ENCODE peak calls at places on chromosomes 4 and X, in seven cellular contexts. B is endodermal cell; F is naive thymus-derived CD4-positive, alpha-beta T cell; S is testis; L is tibial artery; P is H9; T is CD8-positive, alpha-beta memory T cell. K is an unnamed sample.

GRCh38 chr4:27218013-27218412 is 357.4 kb downstream of the STIM2 start:
- DNase-seq in B (no peak), F (no peak), S (no peak), L (no peak), P (no peak), T (no peak), K (no peak)

GRCh38 chrX:40145001-40145631 is 47.4 kb upstream of the BCOR start:
- DNase-seq in B (peak; percentile 90), F (no peak), S (no peak), L (no peak), P (peak; percentile 78), T (no peak), K (no peak)

GRCh38 chr4:47852121-47852520 is 14.3 kb upstream of the CORIN start:
- DNase-seq in B (no peak), F (no peak), S (peak; percentile 22), L (no peak), P (no peak), T (no peak), K (no peak)

GRCh38 chr4:5571646-5572045 is 136.7 kb downstream of the EVC2 start:
- DNase-seq in B (no peak), F (no peak), S (no peak), L (no peak), P (no peak), T (no peak), K (no peak)

GRCh38 chrX:110421499-110422455 is 63.1 kb downstream of the RTL9 start:
- DNase-seq in B (no peak), F (no peak), S (no peak), L (no peak), P (no peak), T (no peak), K (no peak)

GRCh38 chr4:152512483-152512882 is 23.4 kb downstream of the FBXW7 start:
- DNase-seq in B (no peak), F (no peak), S (no peak), L (no peak), P (no peak), T (no peak), K (no peak)

GRCh38 chr4:74205046-74205445 is 47.1 kb downstream of the MTHFD2L start:
- DNase-seq in B (no peak), F (no peak), S (no peak), L (no peak), P (no peak), T (no peak), K (no peak)

GRCh38 chr4:35521682-35522081 is 722.6 kb downstream of the ARAP2 start:
- DNase-seq in B (no peak), F (no peak), S (no peak), L (no peak), P (no peak), T (no peak), K (no peak)

GRCh38 chrX:46979340-46979739 is 67.1 kb downstream of the JADE3 start:
- DNase-seq in B (no peak), F (no peak), S (no peak), L (no peak), P (no peak), T (no peak), K (no peak)

GRCh38 chrX:69150294-69150960 is 14.8 kb downstream of the PJA1 start:
- DNase-seq in B (peak; percentile 85), F (no peak), S (no peak), L (no peak), P (no peak), T (no peak), K (no peak)

GRCh38 chr4:129822708-129823504 is 727.0 kb downstream of the C4orf33 start:
- DNase-seq in B (peak; percentile 53), F (no peak), S (peak; percentile 15), L (no peak), P (no peak), T (no peak), K (peak; percentile 18)

GRCh38 chr4:26992657-26993361 is 132.2 kb downstream of the STIM2 start:
- DNase-seq in B (no peak), F (no peak), S (peak; percentile 74), L (no peak), P (no peak), T (no peak), K (peak; percentile 75)

GRCh38 chrX:40476958-40477357 is 103.8 kb upstream of the ATP6AP2 start:
- DNase-seq in B (no peak), F (no peak), S (no peak), L (no peak), P (no peak), T (no peak), K (no peak)

GRCh38 chr4:25843340-25844097 is 19.3 kb downstream of the SEL1L3 start:
- DNase-seq in B (no peak), F (no peak), S (no peak), L (no peak), P (no peak), T (no peak), K (peak; percentile 37)

GRCh38 chr4:68152411-68152810 is 22.7 kb upstream of the TMPRSS11F start:
- DNase-seq in B (no peak), F (no peak), S (no peak), L (no peak), P (no peak), T (no peak), K (no peak)

GRCh38 chrX:109596015-109596414 is 29.0 kb downstream of the KCNE5 start:
- DNase-seq in B (no peak), F (no peak), S (no peak), L (no peak), P (no peak), T (no peak), K (no peak)

GRCh38 chr4:29983890-29984289 is 736.3 kb upstream of the PCDH7 start:
- DNase-seq in B (no peak), F (no peak), S (no peak), L (no peak), P (no peak), T (no peak), K (no peak)

GRCh38 chr4:48269861-48270515 is 350 bp upstream of the TEC start:
- DNase-seq in B (peak; percentile 98), F (peak; percentile 68), S (peak; percentile 95), L (peak; percentile 95), P (peak; percentile 96), T (peak; percentile 85), K (peak; percentile 91)

GRCh38 chr4:38663021-38663800 is 788 bp upstream of the KLF3 start:
- DNase-seq in B (peak; percentile 83), F (no peak), S (peak; percentile 37), L (no peak), P (peak; percentile 45), T (no peak), K (peak; percentile 44)

GRCh38 chr4:109185548-109185947 is 116.9 kb downstream of the COL25A1 start:
- DNase-seq in B (no peak), F (no peak), S (no peak), L (no peak), P (no peak), T (no peak), K (no peak)

GRCh38 chr4:118989098-118990080 is 100.7 kb downstream of the SYNPO2 start:
- DNase-seq in B (no peak), F (no peak), S (no peak), L (no peak), P (no peak), T (no peak), K (no peak)

GRCh38 chr4:10926025-10926424 is 241.5 kb upstream of the CLNK start:
- DNase-seq in B (no peak), F (no peak), S (no peak), L (no peak), P (no peak), T (no peak), K (no peak)

GRCh38 chr4:124529131-124529530 is 183.4 kb downstream of the ANKRD50 start:
- DNase-seq in B (no peak), F (no peak), S (no peak), L (no peak), P (no peak), T (no peak), K (no peak)

GRCh38 chr4:11623726-11624037 is 195.0 kb upstream of the HS3ST1 start:
- DNase-seq in B (peak; percentile 73), F (no peak), S (peak; percentile 54), L (no peak), P (peak; percentile 42), T (no peak), K (peak; percentile 34)

GRCh38 chrX:69189972-69190371 is 24.7 kb upstream of the PJA1 start:
- DNase-seq in B (peak; percentile 43), F (no peak), S (peak; percentile 56), L (no peak), P (no peak), T (no peak), K (peak; percentile 19)

GRCh38 chr4:78022517-78022916 is 34.6 kb upstream of the FRAS1 start:
- DNase-seq in B (no peak), F (no peak), S (no peak), L (no peak), P (no peak), T (no peak), K (no peak)

GRCh38 chrX:110412971-110413726 is 54.5 kb downstream of the RTL9 start:
- DNase-seq in B (peak; percentile 93), F (peak; percentile 63), S (peak; percentile 81), L (peak; percentile 70), P (peak; percentile 81), T (peak; percentile 45), K (peak; percentile 51)

DNA sequence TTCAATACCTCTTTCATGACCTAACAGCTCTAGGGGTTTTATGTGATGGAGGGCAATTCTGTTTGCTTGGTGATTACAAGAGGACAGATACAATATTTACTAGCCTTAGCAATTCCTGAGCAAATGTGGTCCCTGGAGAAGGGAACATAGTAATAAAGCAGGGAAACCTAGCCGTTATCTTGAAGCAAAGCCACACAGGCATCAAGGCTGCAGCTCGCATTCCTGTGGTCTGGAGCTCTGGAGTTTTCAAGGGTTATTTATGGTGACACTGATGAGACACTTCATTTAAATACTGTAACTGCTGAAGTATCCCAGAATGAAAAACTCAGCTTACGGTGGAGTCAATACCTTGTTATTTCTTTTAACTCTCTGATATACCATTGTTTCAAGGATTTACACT is 66.8 kb downstream of the AFF2 start:
- DNase-seq in B (no peak), F (no peak), S (no peak), L (no peak), P (no peak), T (no peak), K (no peak)
- H3K4me1 ChIP-seq in B (no peaks in the 10 kb centered on the region), F (no peaks in the 10 kb centered on the region), S (no peaks in the 10 kb centered on the region), L (no peaks in the 10 kb centered on the region), P (peaks cover 3% of the 10 kb centered on the region), T (no peaks in the 10 kb centered on the region), K (no peaks in the 10 kb centered on the region)

GRCh38 chrX:129755779-129756650 is 17.2 kb downstream of the XPNPEP2 start:
- DNase-seq in B (peak; percentile 76), F (peak; percentile 37), S (no peak), L (no peak), P (peak; percentile 73), T (no peak), K (no peak)
- H3K4me1 ChIP-seq in B (no peaks in the 10 kb centered on the region), F (peaks cover 59% of the 10 kb centered on the region), S (no peaks in the 10 kb centered on the region), L (no peaks in the 10 kb centered on the region), P (no peaks in the 10 kb centered on the region), T (peaks cover 66% of the 10 kb centered on the region), K (peaks cover 3% of the 10 kb centered on the region)

DNA sequence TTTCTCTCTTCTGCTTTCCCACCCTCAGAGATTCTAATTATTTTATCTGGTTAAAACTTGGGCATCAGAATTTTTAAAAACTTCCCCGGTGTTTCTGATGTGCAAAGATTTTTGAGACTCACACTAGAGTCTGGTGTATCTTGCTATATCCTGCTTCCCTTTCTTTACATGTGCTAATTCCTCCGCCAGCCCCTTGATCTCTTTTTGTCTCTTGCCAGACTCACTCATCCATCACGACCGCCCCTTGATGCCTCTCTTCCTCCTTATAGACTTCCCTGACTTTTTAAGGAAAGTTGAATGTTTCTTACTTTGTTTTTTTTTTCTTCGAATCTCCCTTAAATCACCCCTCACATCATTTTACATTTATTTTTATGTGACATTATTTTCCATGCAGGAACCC is 274.9 kb upstream of the PITX2 start:
- DNase-seq in B (no peak), F (no peak), S (no peak), L (no peak), P (no peak), T (no peak), K (no peak)
- H3K4me1 ChIP-seq in B (peaks cover 3% of the 10 kb centered on the region), F (no peaks in the 10 kb centered on the region), S (no peaks in the 10 kb centered on the region), L (peaks cover 21% of the 10 kb centered on the region), P (no peaks in the 10 kb centered on the region), T (no peaks in the 10 kb centered on the region), K (no peaks in the 10 kb centered on the region)

GRCh38 chr4:16217300-16218051 is 8.8 kb downstream of the TAPT1 start:
- DNase-seq in B (no peak), F (no peak), S (no peak), L (no peak), P (no peak), T (no peak), K (no peak)
- H3K4me1 ChIP-seq in B (no peaks in the 10 kb centered on the region), F (peaks cover 30% of the 10 kb centered on the region), S (peaks cover 3% of the 10 kb centered on the region), L (peaks cover 54% of the 10 kb centered on the region), P (no peaks in the 10 kb centered on the region), T (peaks cover 53% of the 10 kb centered on the region), K (peaks cover 35% of the 10 kb centered on the region)

K was measured in heart right ventricle.